ENCODE peak calls at places on chromosomes 11 and 22, in five cellular contexts. One of them, this sample, is unnamed.

GRCh38 chr22:44723801-44724200 is 21.8 kb downstream of the PRR5 start:
- DNase-seq in A549: peak; percentile 39
- DNase-seq in Calu3: no peak
- DNase-seq in psoas muscle: no peak
- DNase-seq in left ventricle myocardium inferior: no peak
- DNase-seq in this sample: no peak

GRCh38 chr11:125433454-125434121 is 62.5 kb downstream of the FEZ1 start:
- DNase-seq in A549: peak; percentile 45
- DNase-seq in Calu3: peak; percentile 23
- DNase-seq in psoas muscle: peak; percentile 32
- DNase-seq in left ventricle myocardium inferior: peak; percentile 36
- DNase-seq in this sample: peak; percentile 42

GRCh38 chr11:19244084-19244483 is 3.3 kb upstream of the E2F8 start:
- DNase-seq in A549: no peak
- DNase-seq in Calu3: peak; percentile 63
- DNase-seq in psoas muscle: no peak
- DNase-seq in left ventricle myocardium inferior: no peak
- DNase-seq in this sample: no peak

GRCh38 chr11:107598225-107599139 is 7.5 kb downstream of the ELMOD1 start:
- DNase-seq in A549: peak; percentile 22
- DNase-seq in Calu3: peak; percentile 34
- DNase-seq in psoas muscle: peak; percentile 18
- DNase-seq in left ventricle myocardium inferior: no peak
- DNase-seq in this sample: peak; percentile 37

GRCh38 chr22:37749831-37750595 is 53.2 kb downstream of the TRIOBP start:
- DNase-seq in A549: no peak
- DNase-seq in Calu3: no peak
- DNase-seq in psoas muscle: no peak
- DNase-seq in left ventricle myocardium inferior: peak; percentile 46
- DNase-seq in this sample: peak; percentile 78

GRCh38 chr11:36214976-36215687 is 74.1 kb downstream of the COMMD9 start:
- DNase-seq in A549: no peak
- DNase-seq in Calu3: no peak
- DNase-seq in psoas muscle: no peak
- DNase-seq in left ventricle myocardium inferior: no peak
- DNase-seq in this sample: no peak

GRCh38 chr11:22151795-22152194 is 41.1 kb upstream of the ANO5 start:
- DNase-seq in A549: no peak
- DNase-seq in Calu3: no peak
- DNase-seq in psoas muscle: no peak
- DNase-seq in left ventricle myocardium inferior: no peak
- DNase-seq in this sample: no peak

GRCh38 chr11:75479598-75479986 is 46.1 kb downstream of the GDPD5 start:
- DNase-seq in A549: no peak
- DNase-seq in Calu3: no peak
- DNase-seq in psoas muscle: no peak
- DNase-seq in left ventricle myocardium inferior: no peak
- DNase-seq in this sample: no peak

GRCh38 chr22:25348391-25348790 is 129.0 kb downstream of the CRYBB2 start:
- DNase-seq in A549: no peak
- DNase-seq in Calu3: no peak
- DNase-seq in psoas muscle: no peak
- DNase-seq in left ventricle myocardium inferior: no peak
- DNase-seq in this sample: no peak

DNA sequence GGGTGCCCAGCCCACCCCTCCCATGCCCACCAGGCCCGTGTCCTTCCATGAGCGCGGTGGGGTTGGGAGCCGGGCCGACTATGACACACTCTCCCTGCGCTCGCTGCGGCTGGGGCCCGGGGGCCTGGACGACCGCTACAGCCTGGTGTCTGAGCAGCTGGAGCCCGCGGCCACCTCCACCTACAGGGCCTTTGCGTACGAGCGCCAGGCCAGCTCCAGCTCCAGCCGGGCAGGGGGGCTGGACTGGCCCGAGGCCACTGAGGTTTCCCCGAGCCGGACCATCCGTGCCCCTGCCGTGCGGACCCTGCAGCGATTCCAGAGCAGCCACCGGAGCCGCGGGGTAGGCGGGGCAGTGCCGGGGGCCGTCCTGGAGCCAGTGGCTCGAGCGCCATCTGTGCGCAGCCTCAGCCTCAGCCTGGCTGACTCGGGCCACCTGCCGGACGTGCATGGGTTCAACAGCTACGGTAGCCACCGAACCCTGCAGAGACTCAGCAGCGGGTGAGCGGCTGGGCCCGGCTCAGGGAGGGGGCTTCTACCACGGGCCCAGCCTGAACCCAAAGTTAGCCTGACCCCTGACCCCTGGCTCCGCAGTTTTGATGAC is 3.0 kb downstream of the PKP3 start:
- DNase-seq in A549: no peak
- DNase-seq in Calu3: no peak
- DNase-seq in psoas muscle: peak; percentile 53
- DNase-seq in left ventricle myocardium inferior: peak; percentile 71
- DNase-seq in this sample: peak; percentile 63
- TF ChIP-seq CTCF in A549: no peak
- TF ChIP-seq CTCF in Calu3: no peak
- TF ChIP-seq CTCF in psoas muscle: peak; percentile 45
- TF ChIP-seq CTCF in left ventricle myocardium inferior: peak; percentile 68
- TF ChIP-seq CTCF in this sample: peak; percentile 50

GRCh38 chr11:12286606-12287005 is 90.8 kb upstream of the PARVA start:
- DNase-seq in A549: no peak
- DNase-seq in Calu3: no peak
- DNase-seq in psoas muscle: no peak
- DNase-seq in left ventricle myocardium inferior: no peak
- DNase-seq in this sample: no peak

GRCh38 chr11:12288934-12289666 is 88.3 kb upstream of the PARVA start:
- DNase-seq in A549: no peak
- DNase-seq in Calu3: no peak
- DNase-seq in psoas muscle: no peak
- DNase-seq in left ventricle myocardium inferior: no peak
- DNase-seq in this sample: no peak

GRCh38 chr11:12287009-12287373 is 90.4 kb upstream of the PARVA start:
- DNase-seq in A549: peak; percentile 87
- DNase-seq in Calu3: peak; percentile 63
- DNase-seq in psoas muscle: peak; percentile 46
- DNase-seq in left ventricle myocardium inferior: no peak
- DNase-seq in this sample: peak; percentile 24

GRCh38 chr11:12288212-12288933 is 89.0 kb upstream of the PARVA start:
- DNase-seq in A549: peak; percentile 88
- DNase-seq in Calu3: peak; percentile 88
- DNase-seq in psoas muscle: peak; percentile 72
- DNase-seq in left ventricle myocardium inferior: peak; percentile 75
- DNase-seq in this sample: peak; percentile 79

DNA sequence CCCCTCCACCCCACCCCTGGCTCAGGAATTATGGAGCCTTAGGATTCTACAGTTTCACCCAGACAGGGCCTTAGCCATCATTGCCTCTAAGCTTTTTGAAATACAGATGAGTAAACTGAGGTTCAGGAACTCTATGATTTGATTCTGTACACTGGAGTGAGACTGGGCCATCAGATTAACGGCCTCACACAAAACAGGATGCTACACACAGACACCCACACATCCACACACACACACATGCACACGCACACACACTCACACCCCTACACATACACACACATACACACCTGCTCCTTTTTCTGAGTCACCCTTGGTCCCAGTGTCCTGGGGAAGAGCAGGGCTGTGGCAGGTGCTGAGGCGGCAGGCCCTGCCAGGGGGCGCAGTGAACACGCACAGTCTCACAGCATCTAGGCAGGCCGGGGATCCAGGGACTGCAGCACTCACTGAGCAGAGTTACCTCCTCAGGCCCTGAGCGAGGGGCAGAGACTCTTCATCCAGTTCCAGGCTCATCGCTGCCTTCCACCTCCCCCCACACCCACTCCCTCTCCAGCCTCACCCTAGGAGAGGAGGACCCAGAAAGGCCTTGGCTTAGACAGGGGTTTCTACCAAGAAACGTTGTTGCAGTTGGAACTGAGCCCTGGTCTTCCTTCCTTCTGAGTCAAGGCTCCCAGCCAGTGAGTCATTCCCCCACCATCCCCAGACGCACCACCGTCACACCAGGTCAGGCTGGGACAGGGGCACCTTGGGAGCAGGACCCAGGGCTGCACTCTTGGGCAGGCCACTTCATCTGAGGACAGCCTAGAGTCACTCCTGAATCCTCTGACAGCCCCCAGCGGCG is 89.8 kb upstream of the PARVA start:
- DNase-seq in A549: peak; percentile 97
- DNase-seq in Calu3: peak; percentile 91
- DNase-seq in psoas muscle: peak; percentile 67
- DNase-seq in left ventricle myocardium inferior: no peak
- DNase-seq in this sample: peak; percentile 60
- TF ChIP-seq CTCF in A549: peak; percentile 67
- TF ChIP-seq CTCF in Calu3: peak; percentile 52
- TF ChIP-seq CTCF in psoas muscle: no peak
- TF ChIP-seq CTCF in left ventricle myocardium inferior: no peak
- TF ChIP-seq CTCF in this sample: peak; percentile 35

GRCh38 chr11:70048279-70049024 is 29.7 kb upstream of the ANO1 start:
- DNase-seq in A549: peak; percentile 40
- DNase-seq in Calu3: peak; percentile 51
- DNase-seq in psoas muscle: no peak
- DNase-seq in left ventricle myocardium inferior: no peak
- DNase-seq in this sample: no peak
- TF ChIP-seq CTCF in A549: no peak
- TF ChIP-seq CTCF in Calu3: peak; percentile 21
- TF ChIP-seq CTCF in psoas muscle: no peak
- TF ChIP-seq CTCF in left ventricle myocardium inferior: peak; percentile 27
- TF ChIP-seq CTCF in this sample: no peak

GRCh38 chr11:130145975-130146776 is 13.4 kb upstream of the ST14 start:
- DNase-seq in A549: peak; percentile 52
- DNase-seq in Calu3: peak; percentile 93
- DNase-seq in psoas muscle: peak; percentile 34
- DNase-seq in left ventricle myocardium inferior: peak; percentile 40
- DNase-seq in this sample: peak; percentile 73
- TF ChIP-seq CTCF in A549: peak; percentile 25
- TF ChIP-seq CTCF in Calu3: no peak
- TF ChIP-seq CTCF in psoas muscle: no peak
- TF ChIP-seq CTCF in left ventricle myocardium inferior: peak; percentile 39
- TF ChIP-seq CTCF in this sample: no peak

DNA sequence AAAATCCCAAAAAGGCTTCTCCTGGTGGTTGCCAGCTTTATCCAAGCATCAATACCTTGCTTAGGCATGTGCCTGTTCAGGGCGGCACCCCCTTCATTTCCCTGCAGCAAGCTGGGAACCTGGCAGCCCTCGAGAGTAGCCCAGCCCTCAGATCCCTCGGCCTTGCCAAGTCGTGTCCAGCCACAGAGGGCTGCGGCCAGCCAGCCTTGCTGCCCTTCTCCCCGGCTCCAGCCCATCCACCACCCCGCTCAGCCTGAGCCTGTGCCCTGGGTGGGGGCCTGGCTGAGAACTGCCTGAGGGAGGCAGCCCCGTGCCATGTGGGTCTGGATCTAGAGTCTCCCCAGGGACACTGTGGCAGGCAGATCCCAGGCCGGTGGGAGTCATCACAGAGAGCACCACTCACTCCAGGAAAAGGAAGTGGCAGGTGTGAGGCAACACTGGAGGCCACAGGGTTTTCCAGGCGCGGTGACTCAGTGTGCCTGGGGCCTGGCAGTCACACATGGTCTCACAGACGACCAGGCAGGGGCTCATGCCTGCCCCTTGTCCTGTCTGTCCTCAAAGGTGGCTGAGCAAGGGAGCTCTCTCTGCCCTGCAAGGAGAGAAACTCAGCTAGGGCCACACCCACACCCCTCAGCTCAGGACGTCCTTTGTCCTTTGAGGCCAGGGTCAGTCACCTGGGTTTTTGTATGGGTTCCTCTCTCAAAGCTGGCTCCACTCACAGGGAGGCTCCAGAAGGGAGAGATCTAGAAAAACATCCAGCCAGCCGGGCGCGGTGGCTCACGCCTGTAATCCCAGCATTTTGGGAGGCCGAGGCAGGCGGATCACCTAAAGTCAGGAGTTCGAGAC is 12.2 kb upstream of the CDC42BPG start:
- DNase-seq in A549: peak; percentile 81
- DNase-seq in Calu3: peak; percentile 91
- DNase-seq in psoas muscle: peak; percentile 92
- DNase-seq in left ventricle myocardium inferior: no peak
- DNase-seq in this sample: peak; percentile 94
- TF ChIP-seq CTCF in A549: no peak
- TF ChIP-seq CTCF in Calu3: no peak
- TF ChIP-seq CTCF in psoas muscle: no peak
- TF ChIP-seq CTCF in left ventricle myocardium inferior: no peak
- TF ChIP-seq CTCF in this sample: no peak

GRCh38 chr11:110982214-110982613 is 263.3 kb upstream of the POU2AF2 start:
- DNase-seq in A549: no peak
- DNase-seq in Calu3: no peak
- DNase-seq in psoas muscle: no peak
- DNase-seq in left ventricle myocardium inferior: no peak
- DNase-seq in this sample: no peak
- TF ChIP-seq CTCF in A549: no peak
- TF ChIP-seq CTCF in Calu3: no peak
- TF ChIP-seq CTCF in psoas muscle: no peak
- TF ChIP-seq CTCF in left ventricle myocardium inferior: no peak
- TF ChIP-seq CTCF in this sample: no peak

GRCh38 chr11:134253189-134253993 is at the start of the genes ACAD8 and THYN1:
- DNase-seq in A549: peak; percentile 86
- DNase-seq in Calu3: peak; percentile 95
- DNase-seq in psoas muscle: peak; percentile 96
- DNase-seq in left ventricle myocardium inferior: peak; percentile 97
- DNase-seq in this sample: peak; percentile 97
- TF ChIP-seq CTCF in A549: no peak
- TF ChIP-seq CTCF in Calu3: no peak
- TF ChIP-seq CTCF in psoas muscle: peak; percentile 49
- TF ChIP-seq CTCF in left ventricle myocardium inferior: peak; percentile 65
- TF ChIP-seq CTCF in this sample: peak; percentile 33

GRCh38 chr11:62680825-62681240 is 2.0 kb upstream of the UBXN1 start:
- DNase-seq in A549: peak; percentile 80
- DNase-seq in Calu3: peak; percentile 64
- DNase-seq in psoas muscle: peak; percentile 51
- DNase-seq in left ventricle myocardium inferior: peak; percentile 38
- DNase-seq in this sample: peak; percentile 41
- TF ChIP-seq CTCF in A549: peak; percentile 61
- TF ChIP-seq CTCF in Calu3: peak; percentile 41
- TF ChIP-seq CTCF in psoas muscle: peak; percentile 54
- TF ChIP-seq CTCF in left ventricle myocardium inferior: peak; percentile 70
- TF ChIP-seq CTCF in this sample: peak; percentile 69

DNA sequence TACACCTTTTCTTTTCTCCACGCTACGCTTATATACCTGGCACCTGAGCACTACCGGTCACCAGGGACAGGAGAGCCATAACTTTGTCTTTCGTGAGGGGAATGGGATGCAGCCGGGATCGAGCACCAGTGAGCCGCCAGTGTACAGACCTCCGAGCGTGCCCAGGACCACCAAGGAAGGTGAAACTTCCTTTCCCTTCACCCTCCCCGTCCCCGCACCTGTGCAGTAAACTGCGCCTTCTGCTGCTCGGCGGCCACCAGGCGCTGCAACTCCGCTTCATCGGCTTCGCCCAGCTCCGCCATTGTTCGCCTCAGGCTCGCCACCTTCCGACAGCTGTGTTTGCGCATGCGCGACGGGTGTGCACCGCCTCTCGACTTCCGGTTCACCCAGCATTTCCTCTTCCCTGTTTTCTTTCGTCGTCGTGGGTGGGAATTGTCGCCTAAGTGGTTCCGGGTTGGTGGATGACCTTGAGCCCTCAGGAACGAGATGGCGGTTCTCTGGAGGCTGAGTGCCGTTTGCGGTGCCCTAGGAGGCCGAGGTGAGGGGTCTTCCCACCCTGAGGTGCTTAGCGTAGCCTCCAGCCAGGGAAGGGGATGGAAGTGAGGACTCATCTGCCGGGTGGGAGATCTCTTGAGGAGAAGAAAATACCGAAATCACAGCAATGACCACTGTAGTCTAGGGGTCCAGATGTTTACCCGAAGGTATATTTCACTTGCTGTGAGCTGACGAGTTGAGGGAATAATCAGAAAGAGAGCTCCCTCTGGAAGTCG is at the start of the genes SDHD and TIMM8B:
- DNase-seq in A549: peak; percentile 89
- DNase-seq in Calu3: peak; percentile 91
- DNase-seq in psoas muscle: peak; percentile 95
- DNase-seq in left ventricle myocardium inferior: peak; percentile 92
- DNase-seq in this sample: peak; percentile 97
- TF ChIP-seq CTCF in A549: no peak
- TF ChIP-seq CTCF in Calu3: no peak
- TF ChIP-seq CTCF in psoas muscle: peak; percentile 20
- TF ChIP-seq CTCF in left ventricle myocardium inferior: peak; percentile 39
- TF ChIP-seq CTCF in this sample: no peak